ENCODE peak calls at places on chromosome 16, in eight cellular contexts. One of them, this sample, is unnamed.

GRCh38 chr16:86391987-86392386 is 118.3 kb upstream of the FOXF1 start:
- DNase-seq in sigmoid colon: no peak
- DNase-seq in endothelial cell: no peak
- DNase-seq in central memory CD4-positive, alpha-beta T cell: no peak
- DNase-seq in choroid plexus epithelial cell: peak
- DNase-seq in cardiac muscle cell: no peak
- DNase-seq in AG09319: no peak
- DNase-seq in ELR: peak
- DNase-seq in this sample: peak

GRCh38 chr16:30641378-30641982 is 9.3 kb upstream of the PRR14 start:
- DNase-seq in AG09319: no peak
- DNase-seq in choroid plexus epithelial cell: no peak
- DNase-seq in ELR: no peak
- DNase-seq in central memory CD4-positive, alpha-beta T cell: no peak
- DNase-seq in cardiac muscle cell: no peak
- DNase-seq in sigmoid colon: no peak
- DNase-seq in endothelial cell: no peak
- DNase-seq in this sample: no peak

GRCh38 chr16:48592839-48593429 is 17.0 kb downstream of the N4BP1 start:
- DNase-seq in choroid plexus epithelial cell: no peak
- DNase-seq in endothelial cell: no peak
- DNase-seq in ELR: peak
- DNase-seq in central memory CD4-positive, alpha-beta T cell: no peak
- DNase-seq in AG09319: no peak
- DNase-seq in sigmoid colon: no peak
- DNase-seq in cardiac muscle cell: no peak
- DNase-seq in this sample: no peak

GRCh38 chr16:29877266-29877961 is 14.4 kb upstream of the CDIPT start:
- DNase-seq in choroid plexus epithelial cell: peak
- DNase-seq in central memory CD4-positive, alpha-beta T cell: peak
- DNase-seq in sigmoid colon: no peak
- DNase-seq in AG09319: no peak
- DNase-seq in ELR: peak
- DNase-seq in endothelial cell: peak
- DNase-seq in cardiac muscle cell: peak
- DNase-seq in this sample: no peak

GRCh38 chr16:86635181-86635580 is 56.8 kb downstream of the FOXL1 start:
- DNase-seq in cardiac muscle cell: no peak
- DNase-seq in central memory CD4-positive, alpha-beta T cell: no peak
- DNase-seq in choroid plexus epithelial cell: peak
- DNase-seq in sigmoid colon: no peak
- DNase-seq in AG09319: no peak
- DNase-seq in endothelial cell: no peak
- DNase-seq in ELR: no peak
- DNase-seq in this sample: peak

GRCh38 chr16:89383095-89384003 is 107.0 kb downstream of the ANKRD11 start:
- DNase-seq in choroid plexus epithelial cell: peak
- DNase-seq in central memory CD4-positive, alpha-beta T cell: no peak
- DNase-seq in AG09319: no peak
- DNase-seq in sigmoid colon: peak
- DNase-seq in endothelial cell: peak
- DNase-seq in cardiac muscle cell: peak
- DNase-seq in ELR: peak
- DNase-seq in this sample: no peak

GRCh38 chr16:25010542-25010941 is 4.6 kb downstream of the ARHGAP17 start:
- DNase-seq in sigmoid colon: no peak
- DNase-seq in central memory CD4-positive, alpha-beta T cell: no peak
- DNase-seq in AG09319: no peak
- DNase-seq in ELR: peak
- DNase-seq in cardiac muscle cell: no peak
- DNase-seq in choroid plexus epithelial cell: no peak
- DNase-seq in endothelial cell: no peak
- DNase-seq in this sample: no peak

GRCh38 chr16:87895641-87896141 is 26.4 kb upstream of the SLC7A5 start:
- DNase-seq in choroid plexus epithelial cell: peak
- DNase-seq in cardiac muscle cell: no peak
- DNase-seq in endothelial cell: no peak
- DNase-seq in sigmoid colon: no peak
- DNase-seq in central memory CD4-positive, alpha-beta T cell: peak
- DNase-seq in ELR: peak
- DNase-seq in AG09319: no peak
- DNase-seq in this sample: peak

GRCh38 chr16:19400709-19401108 is 17.0 kb upstream of the TMC5 start:
- DNase-seq in cardiac muscle cell: no peak
- DNase-seq in central memory CD4-positive, alpha-beta T cell: no peak
- DNase-seq in endothelial cell: no peak
- DNase-seq in sigmoid colon: no peak
- DNase-seq in choroid plexus epithelial cell: no peak
- DNase-seq in ELR: peak
- DNase-seq in AG09319: no peak
- DNase-seq in this sample: no peak

GRCh38 chr16:76910931-76911330 is 280.1 kb upstream of the MON1B start:
- DNase-seq in cardiac muscle cell: no peak
- DNase-seq in choroid plexus epithelial cell: peak
- DNase-seq in endothelial cell: no peak
- DNase-seq in sigmoid colon: no peak
- DNase-seq in central memory CD4-positive, alpha-beta T cell: no peak
- DNase-seq in AG09319: peak
- DNase-seq in ELR: no peak
- DNase-seq in this sample: peak

GRCh38 chr16:17173134-17173729 is 297.5 kb downstream of the XYLT1 start:
- DNase-seq in central memory CD4-positive, alpha-beta T cell: no peak
- DNase-seq in cardiac muscle cell: no peak
- DNase-seq in choroid plexus epithelial cell: peak
- DNase-seq in AG09319: peak
- DNase-seq in ELR: peak
- DNase-seq in sigmoid colon: peak
- DNase-seq in endothelial cell: no peak
- DNase-seq in this sample: peak

GRCh38 chr16:31108035-31108793 is at the start of gene BCKDK:
- DNase-seq in AG09319: no peak
- DNase-seq in cardiac muscle cell: peak
- DNase-seq in endothelial cell: peak
- DNase-seq in ELR: peak
- DNase-seq in choroid plexus epithelial cell: peak
- DNase-seq in sigmoid colon: peak
- DNase-seq in central memory CD4-positive, alpha-beta T cell: peak
- DNase-seq in this sample: peak

GRCh38 chr16:88965411-88965810 is 11.6 kb downstream of the CBFA2T3 start:
- DNase-seq in sigmoid colon: no peak
- DNase-seq in endothelial cell: no peak
- DNase-seq in AG09319: no peak
- DNase-seq in ELR: no peak
- DNase-seq in central memory CD4-positive, alpha-beta T cell: no peak
- DNase-seq in cardiac muscle cell: no peak
- DNase-seq in choroid plexus epithelial cell: no peak
- DNase-seq in this sample: no peak

GRCh38 chr16:84075376-84075775 is 32.8 kb upstream of the SLC38A8 start:
- DNase-seq in ELR: no peak
- DNase-seq in endothelial cell: no peak
- DNase-seq in AG09319: no peak
- DNase-seq in central memory CD4-positive, alpha-beta T cell: no peak
- DNase-seq in sigmoid colon: no peak
- DNase-seq in choroid plexus epithelial cell: no peak
- DNase-seq in cardiac muscle cell: no peak
- DNase-seq in this sample: no peak

GRCh38 chr16:82995927-82996441 is 369.2 kb downstream of the CDH13 start:
- DNase-seq in central memory CD4-positive, alpha-beta T cell: no peak
- DNase-seq in sigmoid colon: no peak
- DNase-seq in cardiac muscle cell: no peak
- DNase-seq in choroid plexus epithelial cell: peak
- DNase-seq in AG09319: peak
- DNase-seq in ELR: peak
- DNase-seq in endothelial cell: no peak
- DNase-seq in this sample: peak

GRCh38 chr16:65287307-65287706 is 165.4 kb upstream of the CDH11 start:
- DNase-seq in AG09319: no peak
- DNase-seq in choroid plexus epithelial cell: no peak
- DNase-seq in sigmoid colon: no peak
- DNase-seq in central memory CD4-positive, alpha-beta T cell: no peak
- DNase-seq in cardiac muscle cell: no peak
- DNase-seq in endothelial cell: no peak
- DNase-seq in ELR: no peak
- DNase-seq in this sample: no peak

GRCh38 chr16:76879420-76879819 is 311.6 kb upstream of the MON1B start:
- DNase-seq in sigmoid colon: no peak
- DNase-seq in cardiac muscle cell: no peak
- DNase-seq in choroid plexus epithelial cell: no peak
- DNase-seq in central memory CD4-positive, alpha-beta T cell: no peak
- DNase-seq in ELR: no peak
- DNase-seq in endothelial cell: no peak
- DNase-seq in AG09319: no peak
- DNase-seq in this sample: no peak

GRCh38 chr16:79047337-79047736 is 553.2 kb downstream of the MAF start:
- DNase-seq in choroid plexus epithelial cell: no peak
- DNase-seq in endothelial cell: no peak
- DNase-seq in AG09319: no peak
- DNase-seq in ELR: no peak
- DNase-seq in sigmoid colon: no peak
- DNase-seq in central memory CD4-positive, alpha-beta T cell: peak
- DNase-seq in cardiac muscle cell: no peak
- DNase-seq in this sample: no peak

GRCh38 chr16:80948886-80949502 is 57.7 kb downstream of the CMC2 start:
- DNase-seq in AG09319: no peak
- DNase-seq in ELR: peak
- DNase-seq in sigmoid colon: no peak
- DNase-seq in central memory CD4-positive, alpha-beta T cell: no peak
- DNase-seq in cardiac muscle cell: peak
- DNase-seq in endothelial cell: peak
- DNase-seq in choroid plexus epithelial cell: peak
- DNase-seq in this sample: peak

GRCh38 chr16:1731603-1732002 is 25.6 kb downstream of the MAPK8IP3 start:
- DNase-seq in choroid plexus epithelial cell: no peak
- DNase-seq in ELR: no peak
- DNase-seq in central memory CD4-positive, alpha-beta T cell: no peak
- DNase-seq in AG09319: no peak
- DNase-seq in endothelial cell: no peak
- DNase-seq in cardiac muscle cell: no peak
- DNase-seq in sigmoid colon: no peak
- DNase-seq in this sample: no peak

GRCh38 chr16:67248401-67249177 is at the start of gene SLC9A5:
- DNase-seq in AG09319: no peak
- DNase-seq in cardiac muscle cell: peak
- DNase-seq in ELR: peak
- DNase-seq in choroid plexus epithelial cell: no peak
- DNase-seq in central memory CD4-positive, alpha-beta T cell: no peak
- DNase-seq in endothelial cell: peak
- DNase-seq in sigmoid colon: peak
- DNase-seq in this sample: no peak

GRCh38 chr16:87206646-87207451 is 110.3 kb downstream of the C16orf95 start:
- DNase-seq in central memory CD4-positive, alpha-beta T cell: no peak
- DNase-seq in ELR: peak
- DNase-seq in AG09319: no peak
- DNase-seq in choroid plexus epithelial cell: peak
- DNase-seq in sigmoid colon: no peak
- DNase-seq in endothelial cell: no peak
- DNase-seq in cardiac muscle cell: no peak
- DNase-seq in this sample: peak

GRCh38 chr16:75380870-75381269 is 52.4 kb downstream of the CFDP1 start:
- DNase-seq in ELR: peak
- DNase-seq in central memory CD4-positive, alpha-beta T cell: no peak
- DNase-seq in sigmoid colon: no peak
- DNase-seq in choroid plexus epithelial cell: peak
- DNase-seq in AG09319: no peak
- DNase-seq in cardiac muscle cell: no peak
- DNase-seq in endothelial cell: no peak
- DNase-seq in this sample: peak

GRCh38 chr16:87636050-87636684 is 33.9 kb downstream of the JPH3 start:
- DNase-seq in sigmoid colon: peak
- DNase-seq in AG09319: peak
- DNase-seq in ELR: peak
- DNase-seq in central memory CD4-positive, alpha-beta T cell: peak
- DNase-seq in choroid plexus epithelial cell: peak
- DNase-seq in cardiac muscle cell: peak
- DNase-seq in endothelial cell: peak
- DNase-seq in this sample: peak

GRCh38 chr16:22008215-22009142 is 568 bp downstream of the MOSMO start:
- DNase-seq in AG09319: no peak
- DNase-seq in endothelial cell: peak
- DNase-seq in choroid plexus epithelial cell: no peak
- DNase-seq in cardiac muscle cell: peak
- DNase-seq in central memory CD4-positive, alpha-beta T cell: no peak
- DNase-seq in sigmoid colon: peak
- DNase-seq in ELR: peak
- DNase-seq in this sample: no peak

GRCh38 chr16:79299154-79299799 is 301.3 kb downstream of the MAF start:
- DNase-seq in sigmoid colon: no peak
- DNase-seq in choroid plexus epithelial cell: no peak
- DNase-seq in ELR: no peak
- DNase-seq in cardiac muscle cell: no peak
- DNase-seq in AG09319: no peak
- DNase-seq in central memory CD4-positive, alpha-beta T cell: no peak
- DNase-seq in endothelial cell: no peak
- DNase-seq in this sample: no peak

GRCh38 chr16:16124974-16125373 is 98.3 kb downstream of the ABCC6 start:
- DNase-seq in ELR: no peak
- DNase-seq in endothelial cell: no peak
- DNase-seq in sigmoid colon: no peak
- DNase-seq in choroid plexus epithelial cell: no peak
- DNase-seq in AG09319: no peak
- DNase-seq in cardiac muscle cell: no peak
- DNase-seq in central memory CD4-positive, alpha-beta T cell: no peak
- DNase-seq in this sample: no peak

GRCh38 chr16:1497014-1497598 is 3.9 kb downstream of the TELO2 start:
- DNase-seq in endothelial cell: no peak
- DNase-seq in sigmoid colon: peak
- DNase-seq in choroid plexus epithelial cell: no peak
- DNase-seq in cardiac muscle cell: no peak
- DNase-seq in central memory CD4-positive, alpha-beta T cell: no peak
- DNase-seq in AG09319: no peak
- DNase-seq in ELR: no peak
- DNase-seq in this sample: no peak

This sample was measured in AG10803.